ENCODE peak calls at places on chromosomes 12 and 14, in ten cellular contexts. Z is A549, Q is pancreas, F is WTC11, R is H9, L is tibial artery, D is tibial nerve, V is IMR-90, N is cardiac fibroblast, W is dorsolateral prefrontal cortex. J is an unnamed sample.

GRCh38 chr14:34020014-34020413 is 69.1 kb upstream of the EGLN3 start:
- DNase-seq in D (no peak), W (no peak), N (no peak), Z (no peak), Q (no peak), V (no peak), F (no peak), L (no peak), R (no peak), J (no peak)

GRCh38 chr12:119661882-119662281 is 6.1 kb upstream of the PRKAB1 start:
- DNase-seq in V (no peak), D (no peak), F (no peak), W (no peak), L (no peak), N (no peak), Z (no peak), Q (no peak), R (no peak), J (no peak)

GRCh38 chr12:130818381-130819247 is 20.4 kb downstream of the STX2 start:
- DNase-seq in Z (peak; percentile 91), W (peak; percentile 33), R (peak; percentile 95), L (no peak), Q (peak; percentile 53), V (no peak), F (peak; percentile 90), N (peak; percentile 41), D (peak; percentile 43), J (peak; percentile 87)

GRCh38 chr12:9648701-9649531 is 20.6 kb upstream of the CLEC2D start:
- DNase-seq in Q (no peak), R (no peak), D (no peak), V (peak; percentile 13), W (no peak), L (no peak), F (no peak), N (no peak), Z (no peak), J (no peak)

GRCh38 chr12:123859035-123859434 is 96.9 kb downstream of the DNAH10 start:
- DNase-seq in Z (no peak), V (no peak), W (no peak), D (no peak), N (no peak), F (peak; percentile 44), L (no peak), R (peak; percentile 64), Q (no peak), J (peak; percentile 10)

GRCh38 chr14:73728106-73729014 is 14.2 kb upstream of the PNMA1 start:
- DNase-seq in V (peak; percentile 63), L (peak; percentile 89), R (peak; percentile 90), F (peak; percentile 93), Z (peak; percentile 87), Q (peak; percentile 81), N (peak; percentile 87), W (peak; percentile 88), D (peak; percentile 76), J (peak; percentile 94)

GRCh38 chr12:6333566-6333965 is 8.3 kb downstream of the TNFRSF1A start:
- DNase-seq in R (no peak), Q (no peak), V (peak; percentile 90), N (no peak), L (no peak), D (no peak), W (no peak), F (no peak), Z (no peak), J (no peak)

GRCh38 chr14:63972323-63972932 is 119.6 kb downstream of the SYNE2 start:
- DNase-seq in Q (no peak), V (no peak), W (no peak), N (no peak), F (no peak), D (no peak), R (no peak), L (no peak), Z (no peak), J (no peak)

DNA sequence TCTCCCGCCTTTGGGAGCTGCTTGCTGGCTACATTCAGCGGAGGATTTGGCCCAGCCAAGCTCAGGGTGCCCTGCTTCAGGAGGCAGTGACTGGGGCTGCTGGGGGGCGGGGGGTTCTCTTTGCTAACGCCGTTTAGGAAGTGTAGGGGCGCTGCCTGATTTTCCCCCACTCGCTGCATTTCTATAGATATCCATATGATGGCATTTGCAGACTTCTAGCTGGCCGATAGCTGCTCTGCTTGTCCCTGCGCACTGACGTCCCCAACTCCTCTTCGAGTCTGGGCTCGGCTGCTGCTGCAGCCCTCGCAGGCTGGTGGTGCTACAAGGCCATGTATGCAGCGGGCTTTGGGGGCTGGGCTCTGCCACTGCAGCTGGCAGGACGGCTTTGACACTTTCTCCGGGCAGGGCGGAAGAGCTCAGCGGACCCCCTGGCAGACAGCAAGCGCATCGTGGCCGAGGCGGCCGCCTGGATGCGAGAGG is 3.1 kb downstream of the LRFN5 start:
- DNase-seq in W (no peak), F (peak; percentile 81), L (no peak), V (peak; percentile 58), Q (no peak), Z (no peak), R (peak; percentile 88), N (peak; percentile 79), D (no peak), J (peak; percentile 74)
- TF ChIP-seq CTCF in W (peak; percentile 32), F (no peak), L (no peak), V (peak; percentile 46), Q (no peak), Z (no peak), R (peak; percentile 61), N (no peak), D (peak; percentile 61), J (peak; percentile 23)

GRCh38 chr12:121810833-121811433 is 7.1 kb downstream of the SETD1B start:
- DNase-seq in D (no peak), R (no peak), N (no peak), Z (no peak), F (no peak), W (no peak), Q (no peak), L (no peak), V (no peak), J (no peak)

GRCh38 chr12:121810234-121810817 is 6.5 kb downstream of the SETD1B start:
- DNase-seq in Z (no peak), L (peak; percentile 66), Q (no peak), D (no peak), N (no peak), W (no peak), V (no peak), F (no peak), R (no peak), J (no peak)

GRCh38 chr12:121812320-121812871 is 8.6 kb downstream of the SETD1B start:
- DNase-seq in D (peak; percentile 59), R (peak; percentile 91), Z (peak; percentile 92), W (no peak), V (peak; percentile 64), N (peak; percentile 82), F (peak; percentile 86), L (peak; percentile 85), Q (peak; percentile 80), J (peak; percentile 84)

GRCh38 chr12:121812921-121813896 is 9.4 kb downstream of the SETD1B start:
- DNase-seq in Z (no peak), Q (peak; percentile 31), W (no peak), N (peak; percentile 31), R (no peak), D (no peak), V (no peak), F (peak; percentile 44), L (peak; percentile 66), J (no peak)

DNA sequence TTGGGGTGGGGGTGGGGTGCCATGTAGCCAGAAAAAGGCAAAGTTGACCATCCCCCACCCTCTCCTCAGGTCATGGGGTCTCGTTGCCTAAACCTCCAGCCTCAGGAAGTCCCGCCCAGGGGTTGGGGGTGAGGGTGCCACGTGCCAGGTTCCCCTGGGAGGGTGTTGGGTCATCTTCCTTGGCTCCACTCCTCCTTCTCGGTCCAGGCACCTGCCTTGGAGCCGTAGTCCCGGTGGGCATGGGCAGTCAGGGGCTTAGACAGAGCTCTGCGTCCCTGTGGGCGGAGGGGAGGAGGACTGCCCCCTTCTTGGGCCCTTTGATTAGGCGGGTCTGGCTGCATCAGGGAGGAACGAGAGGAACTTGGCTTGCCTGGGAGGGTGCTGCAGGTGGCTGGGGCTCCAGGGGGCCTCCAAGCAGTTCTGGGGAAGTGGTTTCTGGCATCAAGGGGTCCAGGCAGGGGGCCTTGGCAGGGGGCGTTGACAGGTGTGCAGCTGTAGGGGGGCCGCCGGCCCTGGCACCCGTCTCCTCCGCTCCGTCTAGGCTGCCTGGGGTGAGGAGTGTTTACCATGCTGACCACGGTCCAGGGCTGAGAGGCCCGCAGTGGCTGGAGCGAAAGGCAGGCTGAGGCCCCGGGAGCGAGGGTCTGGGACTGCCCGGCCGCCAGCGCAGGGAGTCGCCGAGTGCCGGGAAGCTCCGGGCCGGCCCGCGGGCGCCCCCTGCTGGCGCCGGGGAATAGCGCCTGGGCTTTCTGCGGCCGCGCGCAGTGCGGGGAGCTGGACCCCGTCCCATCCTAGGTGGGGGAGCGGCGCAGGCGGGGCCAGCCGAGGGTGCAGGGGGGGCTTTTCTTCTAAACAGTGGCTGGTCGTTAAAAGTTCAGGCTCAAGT is 7.9 kb downstream of the SETD1B start:
- DNase-seq in F (peak; percentile 80), Q (peak; percentile 64), R (peak; percentile 80), W (no peak), D (peak; percentile 66), L (peak; percentile 86), Z (peak; percentile 70), V (peak; percentile 66), N (peak; percentile 79), J (peak; percentile 89)
- TF ChIP-seq CTCF in F (peak; percentile 98), Q (peak; percentile 97), R (peak; percentile 100), W (peak; percentile 98), D (peak; percentile 99), L (peak; percentile 99), Z (peak; percentile 97), V (peak; percentile 94), N (peak; percentile 52), J (peak; percentile 99)

GRCh38 chr12:94725375-94726168 is 75.2 kb upstream of the TMCC3 start:
- DNase-seq in V (peak; percentile 26), Q (no peak), R (peak; percentile 53), N (peak; percentile 78), F (peak; percentile 21), D (no peak), L (no peak), Z (peak; percentile 30), W (no peak), J (no peak)
- TF ChIP-seq CTCF in V (peak; percentile 22), Q (no peak), R (peak; percentile 64), N (peak; percentile 39), F (no peak), D (peak; percentile 24), L (peak; percentile 17), Z (no peak), W (peak; percentile 53), J (peak; percentile 12)

DNA sequence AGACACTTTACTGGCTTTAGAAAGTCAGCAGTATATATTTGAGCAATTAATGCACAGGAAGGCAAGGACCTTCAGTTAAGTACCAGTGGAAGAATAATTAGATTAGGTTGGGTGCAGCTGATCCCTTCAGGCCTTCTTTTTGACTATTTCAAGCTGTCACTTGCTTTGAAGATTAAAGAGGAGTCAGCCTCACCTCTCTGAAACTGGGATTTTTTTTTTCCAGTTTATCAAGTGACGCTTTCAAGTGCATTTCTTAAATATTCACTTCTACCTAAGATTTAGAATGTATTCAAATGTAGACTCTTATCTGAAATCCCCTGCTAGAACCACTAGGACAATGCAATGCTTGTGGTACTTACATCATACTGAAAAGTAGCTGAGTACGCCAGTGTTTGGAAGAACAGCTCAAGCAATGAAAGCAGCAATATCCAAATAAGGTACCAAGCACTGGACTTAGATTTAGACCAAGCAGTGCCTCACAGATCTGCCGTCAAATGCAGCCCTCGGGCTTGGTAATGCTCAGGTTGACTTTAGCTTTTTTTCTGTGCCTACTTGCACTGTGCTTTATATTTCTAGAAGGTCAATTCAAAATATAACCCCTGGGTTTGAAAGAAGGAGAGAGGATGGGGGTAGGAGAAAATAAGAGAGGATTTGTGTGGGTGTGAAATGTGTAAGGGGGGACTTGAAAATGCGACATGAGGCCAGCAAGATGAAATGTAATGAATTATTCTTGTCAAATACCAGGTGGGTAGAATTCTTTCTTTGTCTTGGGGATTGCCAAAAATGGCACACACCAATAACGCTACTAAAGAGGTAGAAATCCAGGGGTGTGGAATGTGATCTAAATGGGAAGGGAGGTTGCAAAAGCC is 3.7 kb upstream of the FERMT2 start:
- DNase-seq in R (no peak), F (no peak), Q (no peak), Z (no peak), V (peak; percentile 91), L (no peak), W (no peak), D (no peak), N (peak; percentile 56), J (no peak)
- TF ChIP-seq CTCF in R (no peak), F (no peak), Q (no peak), Z (no peak), V (no peak), L (no peak), W (no peak), D (no peak), N (no peak), J (no peak)

J was measured in nephron progenitor cell.